ENCODE peak calls at places on chromosomes 6 and 20, in four cellular contexts. Y, P, C and L are unnamed samples.
A peak's percentile ranks its signal among the peaks of the same experiment; 100 is the strongest.

GRCh38 chr20:14245368-14245970 is 91.9 kb downstream of the FLRT3 start:
- DNase-seq in Y (peak; percentile 35), P (peak; percentile 53), C (no peak), L (no peak)

GRCh38 chr6:108627692-108628565 is 67.2 kb downstream of the FOXO3 start:
- DNase-seq in Y (peak; percentile 88), P (peak; percentile 84), C (no peak), L (no peak)

GRCh38 chr20:19756756-19757486 is 1.1 kb upstream of the RIN2 start:
- DNase-seq in Y (no peak), P (no peak), C (no peak), L (no peak)

GRCh38 chr6:170092826-170093225 is 198.1 kb downstream of the DLL1 start:
- DNase-seq in Y (no peak), P (no peak), C (no peak), L (no peak)

GRCh38 chr20:3275966-3276365 is 37.0 kb upstream of the SLC4A11 start:
- DNase-seq in Y (no peak), P (no peak), C (no peak), L (no peak)

GRCh38 chr6:17484201-17484606 is 90.8 kb downstream of the CAP2 start:
- DNase-seq in Y (no peak), P (no peak), C (no peak), L (no peak)

GRCh38 chr20:48879609-48880008 is 41.9 kb upstream of the ARFGEF2 start:
- DNase-seq in Y (no peak), P (peak; percentile 8), C (no peak), L (no peak)

GRCh38 chr6:13425270-13425905 is 62.0 kb downstream of the GFOD1 start:
- DNase-seq in Y (no peak), P (no peak), C (no peak), L (no peak)

GRCh38 chr6:150686566-150686965 is 86.9 kb downstream of the PLEKHG1 start:
- DNase-seq in Y (no peak), P (no peak), C (no peak), L (no peak)

GRCh38 chr6:2891768-2892170 is 11.3 kb downstream of the SERPINB9 start:
- DNase-seq in Y (no peak), P (no peak), C (no peak), L (peak; percentile 75)

GRCh38 chr6:113813207-113813606 is 43.9 kb upstream of the MARCKS start:
- DNase-seq in Y (peak; percentile 86), P (peak; percentile 98), C (no peak), L (no peak)

GRCh38 chr6:117028256-117028655 is 151.2 kb downstream of the RFX6 start:
- DNase-seq in Y (no peak), P (no peak), C (no peak), L (no peak)

GRCh38 chr6:56660374-56660730 is 17.7 kb upstream of the DST start:
- DNase-seq in Y (peak; percentile 42), P (peak; percentile 47), C (no peak), L (no peak)

GRCh38 chr6:35810831-35811698 is 5.9 kb downstream of the LHFPL5 start:
- DNase-seq in Y (peak; percentile 69), P (peak; percentile 79), C (no peak), L (no peak)

GRCh38 chr6:131960371-131961133 is 9.4 kb upstream of the CCN2 start:
- DNase-seq in Y (peak; percentile 47), P (no peak), C (no peak), L (no peak)

GRCh38 chr6:149888659-149889058 is 9.3 kb downstream of the RAET1E start:
- DNase-seq in Y (peak; percentile 54), P (peak; percentile 35), C (no peak), L (no peak)

GRCh38 chr6:53986721-53987526 is 124.3 kb upstream of the MLIP start:
- DNase-seq in Y (peak; percentile 17), P (peak; percentile 58), C (no peak), L (no peak)

GRCh38 chr6:24313477-24314141 is 44.2 kb downstream of the DCDC2 start:
- DNase-seq in Y (peak; percentile 60), P (peak; percentile 99), C (peak; percentile 64), L (no peak)

GRCh38 chr6:41443616-41444525 is 102.3 kb upstream of the FOXP4 start:
- DNase-seq in Y (no peak), P (peak; percentile 71), C (no peak), L (peak; percentile 89)

GRCh38 chr6:116629467-116630063 is 13.3 kb downstream of the RSPH4A start:
- DNase-seq in Y (no peak), P (no peak), C (no peak), L (no peak)

GRCh38 chr20:1894951-1895673 is at the start of gene SIRPA:
- DNase-seq in Y (peak; percentile 64), P (peak; percentile 73), C (peak; percentile 48), L (peak; percentile 88)

GRCh38 chr20:49186535-49187329 is 1.4 kb downstream of the STAU1 start:
- DNase-seq in Y (peak; percentile 62), P (peak; percentile 58), C (no peak), L (no peak)

GRCh38 chr20:16220826-16221225 is 352.4 kb downstream of the KIF16B start:
- DNase-seq in Y (no peak), P (no peak), C (no peak), L (no peak)

GRCh38 chr6:137044366-137045220 is at the start of gene IL20RA:
- DNase-seq in Y (no peak), P (peak; percentile 14), C (peak; percentile 48), L (peak; percentile 73)

GRCh38 chr6:20414711-20415110 is 13.0 kb downstream of the E2F3 start:
- DNase-seq in Y (no peak), P (no peak), C (no peak), L (no peak)

GRCh38 chr6:20415304-20416062 is 13.8 kb downstream of the E2F3 start:
- DNase-seq in Y (no peak), P (no peak), C (no peak), L (no peak)

GRCh38 chr6:20416567-20417345 is 15.1 kb downstream of the E2F3 start:
- DNase-seq in Y (no peak), P (no peak), C (no peak), L (no peak)

GRCh38 chr6:20416063-20416454 is 14.4 kb downstream of the E2F3 start:
- DNase-seq in Y (no peak), P (no peak), C (no peak), L (no peak)

GRCh38 chr6:20417819-20418218 is 16.1 kb downstream of the E2F3 start:
- DNase-seq in Y (no peak), P (no peak), C (no peak), L (no peak)
- H3K9ac ChIP-seq in Y (no peak overlapping the region), P (no peak overlapping the region), C (no peak overlapping the region), L (no peak overlapping the region)

GRCh38 chr6:30915591-30915946 is 1.5 kb downstream of the VARS2 start:
- DNase-seq in Y (peak; percentile 71), P (peak; percentile 53), C (peak; percentile 44), L (no peak)

GRCh38 chr6:30914854-30915590 is 984 bp downstream of the VARS2 start:
- DNase-seq in Y (no peak), P (no peak), C (no peak), L (no peak)

GRCh38 chr6:30914076-30914853 is at the start of gene VARS2:
- DNase-seq in Y (peak; percentile 88), P (peak; percentile 83), C (peak; percentile 89), L (peak; percentile 97)

GRCh38 chr6:30912746-30913520 is 1.1 kb upstream of the VARS2 start:
- DNase-seq in Y (no peak), P (no peak), C (no peak), L (no peak)

GRCh38 chr6:30913721-30914075 is 340 bp upstream of the VARS2 start:
- DNase-seq in Y (no peak), P (no peak), C (no peak), L (no peak)
- H3K9ac ChIP-seq in Y (peak overlapping the region; percentile 18), P (peak overlapping the region; percentile 34), C (no peak overlapping the region), L (peak overlapping the region; percentile 94)

GRCh38 chr20:62202083-62202395 is 18.0 kb downstream of the HRH3 start:
- DNase-seq in Y (peak; percentile 45), P (no peak), C (no peak), L (no peak)
- H3K9ac ChIP-seq in Y (no peak overlapping the region), P (no peak overlapping the region), C (no peak overlapping the region), L (no peak overlapping the region)

DNA sequence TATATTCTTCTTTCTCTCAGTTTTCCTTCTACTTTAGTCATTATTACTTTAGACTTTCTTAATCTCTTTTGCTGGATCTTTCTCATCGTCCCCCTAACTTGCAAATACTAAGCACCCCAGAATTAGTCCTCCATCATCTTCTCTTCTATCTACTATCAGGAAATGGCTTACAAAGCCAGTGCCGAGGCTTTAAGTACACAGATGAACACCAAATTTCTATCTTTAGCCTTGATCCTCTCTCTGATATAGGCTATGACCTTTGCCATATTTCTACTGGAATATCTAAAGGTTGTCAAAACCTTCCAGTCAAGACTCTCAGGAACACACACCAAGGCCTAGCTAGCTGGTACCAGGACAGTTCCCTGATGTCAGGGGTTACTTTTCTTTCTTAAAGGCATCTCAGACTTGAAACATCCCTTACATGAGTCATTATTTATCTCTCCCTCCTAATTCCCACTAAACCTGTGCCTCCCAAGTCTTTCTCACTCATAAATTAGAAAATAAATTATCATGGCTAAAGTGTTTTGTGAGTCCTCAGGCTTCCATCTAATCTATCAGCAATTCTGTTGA is 278.6 kb upstream of the TCF21 start:
- DNase-seq in Y (peak; percentile 75), P (peak; percentile 46), C (no peak), L (no peak)
- H3K9ac ChIP-seq in Y (peak overlapping the region; percentile 65), P (peak overlapping the region; percentile 14), C (no peak overlapping the region), L (no peak overlapping the region)

GRCh38 chr20:46607191-46607848 is 43.9 kb downstream of the SLC13A3 start:
- DNase-seq in Y (no peak), P (no peak), C (no peak), L (no peak)

GRCh38 chr20:46607849-46608497 is 43.3 kb downstream of the SLC13A3 start:
- DNase-seq in Y (no peak), P (no peak), C (no peak), L (no peak)

GRCh38 chr20:46606817-46607190 is 44.5 kb downstream of the SLC13A3 start:
- DNase-seq in Y (no peak), P (no peak), C (no peak), L (no peak)

GRCh38 chr20:46610145-46610544 is 41.1 kb downstream of the SLC13A3 start:
- DNase-seq in Y (no peak), P (no peak), C (no peak), L (no peak)

GRCh38 chr20:46609043-46609442 is 42.2 kb downstream of the SLC13A3 start:
- DNase-seq in Y (no peak), P (no peak), C (no peak), L (no peak)
- H3K9ac ChIP-seq in Y (no peak overlapping the region), P (no peak overlapping the region), C (no peak overlapping the region), L (no peak overlapping the region)

DNA sequence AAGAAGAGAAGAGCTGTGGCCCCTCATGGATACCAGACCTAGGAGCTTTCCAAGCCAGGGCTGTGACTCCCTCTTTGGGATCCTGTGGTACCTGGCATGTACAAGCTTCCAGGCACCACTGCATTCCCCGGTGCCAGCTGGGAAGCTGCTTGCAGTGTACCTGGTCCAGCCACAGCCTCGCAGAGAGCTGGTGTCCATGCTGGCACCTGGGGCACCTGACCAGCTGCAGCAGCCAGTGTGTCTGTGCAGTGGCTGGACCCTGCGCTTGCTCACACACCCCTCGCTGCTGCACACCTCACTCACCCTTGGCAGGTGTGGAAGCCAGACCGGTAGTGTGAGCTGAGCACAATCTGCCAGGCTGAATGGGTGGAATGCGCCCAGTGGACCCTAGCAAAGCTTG is 190.9 kb upstream of the MAN1A1 start:
- DNase-seq in Y (no peak), P (no peak), C (no peak), L (peak; percentile 48)
- H3K9ac ChIP-seq in Y (no peak overlapping the region), P (no peak overlapping the region), C (no peak overlapping the region), L (no peak overlapping the region)